ENCODE peak calls at places on chromosome 5, in eight cellular contexts. F is omental fat pad, L is Peyer's patch, U is left ventricle myocardium inferior, Y is HCT116, M is testis, V is osteoblast, Q is cardiac muscle cell. H is an unnamed sample.

GRCh38 chr5:60333103-60333502 is 366.9 kb downstream of the DEPDC1B start:
- DNase-seq in F (no peak), L (no peak), U (no peak), Y (no peak), M (no peak), V (no peak), Q (no peak), H (no peak)

GRCh38 chr5:1503301-1504243 is 20.2 kb downstream of the LPCAT1 start:
- DNase-seq in F (no peak), L (no peak), U (peak), Y (no peak), M (peak), V (no peak), Q (peak), H (no peak)

GRCh38 chr5:137822158-137822764 is 45.4 kb upstream of the MYOT start:
- DNase-seq in F (no peak), L (peak), U (no peak), Y (peak), M (peak), V (peak), Q (peak), H (peak)

GRCh38 chr5:102754499-102755424 is at the start of gene PAM:
- DNase-seq in F (peak), L (peak), U (peak), Y (no peak), M (peak), V (peak), Q (peak), H (peak)

GRCh38 chr5:177194278-177194677 is 60.7 kb downstream of the NSD1 start:
- DNase-seq in F (no peak), L (no peak), U (no peak), Y (peak), M (no peak), V (peak), Q (peak), H (no peak)

GRCh38 chr5:168843277-168843997 is 264.3 kb upstream of the PANK3 start:
- DNase-seq in F (no peak), L (no peak), U (no peak), Y (no peak), M (no peak), V (peak), Q (peak), H (no peak)

GRCh38 chr5:172407241-172407691 is 47.1 kb downstream of the SH3PXD2B start:
- DNase-seq in F (no peak), L (no peak), U (peak), Y (no peak), M (no peak), V (peak), Q (peak), H (no peak)

GRCh38 chr5:133291524-133291923 is 239.7 kb downstream of the HSPA4 start:
- DNase-seq in F (no peak), L (no peak), U (no peak), Y (no peak), M (no peak), V (no peak), Q (no peak), H (no peak)

GRCh38 chr5:138305797-138306196 is 25.8 kb downstream of the CDC25C start:
- DNase-seq in F (no peak), L (no peak), U (peak), Y (no peak), M (peak), V (no peak), Q (no peak), H (no peak)

GRCh38 chr5:4191024-4191423 is 595.4 kb downstream of the IRX1 start:
- DNase-seq in F (no peak), L (no peak), U (no peak), Y (no peak), M (no peak), V (no peak), Q (no peak), H (no peak)

GRCh38 chr5:78621269-78621871 is 27.2 kb downstream of the LHFPL2 start:
- DNase-seq in F (no peak), L (no peak), U (no peak), Y (no peak), M (no peak), V (no peak), Q (no peak), H (no peak)

GRCh38 chr5:137054335-137054734 is 444.8 kb downstream of the SPOCK1 start:
- DNase-seq in F (no peak), L (no peak), U (no peak), Y (no peak), M (no peak), V (no peak), Q (no peak), H (no peak)

GRCh38 chr5:170430871-170431437 is 41.8 kb upstream of the KCNMB1 start:
- DNase-seq in F (no peak), L (no peak), U (no peak), Y (no peak), M (no peak), V (no peak), Q (no peak), H (no peak)

GRCh38 chr5:87020099-87020934 is 247.4 kb upstream of the RASA1 start:
- DNase-seq in F (no peak), L (no peak), U (peak), Y (no peak), M (peak), V (peak), Q (peak), H (peak)

GRCh38 chr5:152113401-152113800 is 188.8 kb upstream of the GLRA1 start:
- DNase-seq in F (no peak), L (no peak), U (no peak), Y (peak), M (no peak), V (no peak), Q (no peak), H (no peak)

GRCh38 chr5:179763215-179763945 is 30.4 kb upstream of the LTC4S start:
- DNase-seq in F (no peak), L (no peak), U (peak), Y (peak), M (peak), V (peak), Q (peak), H (peak)

GRCh38 chr5:168987540-168988300 is 313.2 kb downstream of the SLIT3 start:
- DNase-seq in F (peak), L (peak), U (peak), Y (peak), M (peak), V (no peak), Q (peak), H (peak)

GRCh38 chr5:43320846-43321245 is 7.6 kb upstream of the HMGCS1 start:
- DNase-seq in F (no peak), L (no peak), U (no peak), Y (no peak), M (no peak), V (no peak), Q (no peak), H (no peak)

GRCh38 chr5:176609724-176610429 is at the start of gene GPRIN1:
- DNase-seq in F (no peak), L (peak), U (peak), Y (peak), M (peak), V (peak), Q (peak), H (peak)

GRCh38 chr5:111830333-111830732 is 73.3 kb upstream of the NREP start:
- DNase-seq in F (no peak), L (no peak), U (no peak), Y (peak), M (no peak), V (no peak), Q (peak), H (peak)

GRCh38 chr5:157855404-157855994 is 3.4 kb downstream of the CLINT1 start:
- DNase-seq in F (no peak), L (no peak), U (peak), Y (peak), M (peak), V (peak), Q (peak), H (peak)

GRCh38 chr5:129899454-129899853 is 4.8 kb upstream of the CHSY3 start:
- DNase-seq in F (no peak), L (no peak), U (no peak), Y (no peak), M (no peak), V (no peak), Q (peak), H (no peak)

GRCh38 chr5:124524552-124525232 is 221.7 kb downstream of the ZNF608 start:
- DNase-seq in F (no peak), L (no peak), U (no peak), Y (no peak), M (no peak), V (no peak), Q (no peak), H (no peak)

GRCh38 chr5:43571237-43571636 is 14.4 kb upstream of the PAIP1 start:
- DNase-seq in F (no peak), L (no peak), U (no peak), Y (no peak), M (peak), V (no peak), Q (peak), H (no peak)

GRCh38 chr5:7754997-7755596 is 95.8 kb downstream of the CFAP90 start:
- DNase-seq in F (no peak), L (peak), U (no peak), Y (peak), M (peak), V (no peak), Q (peak), H (peak)

GRCh38 chr5:44932922-44933585 is 124.3 kb downstream of the MRPS30 start:
- DNase-seq in F (no peak), L (no peak), U (no peak), Y (no peak), M (no peak), V (no peak), Q (no peak), H (no peak)

DNA sequence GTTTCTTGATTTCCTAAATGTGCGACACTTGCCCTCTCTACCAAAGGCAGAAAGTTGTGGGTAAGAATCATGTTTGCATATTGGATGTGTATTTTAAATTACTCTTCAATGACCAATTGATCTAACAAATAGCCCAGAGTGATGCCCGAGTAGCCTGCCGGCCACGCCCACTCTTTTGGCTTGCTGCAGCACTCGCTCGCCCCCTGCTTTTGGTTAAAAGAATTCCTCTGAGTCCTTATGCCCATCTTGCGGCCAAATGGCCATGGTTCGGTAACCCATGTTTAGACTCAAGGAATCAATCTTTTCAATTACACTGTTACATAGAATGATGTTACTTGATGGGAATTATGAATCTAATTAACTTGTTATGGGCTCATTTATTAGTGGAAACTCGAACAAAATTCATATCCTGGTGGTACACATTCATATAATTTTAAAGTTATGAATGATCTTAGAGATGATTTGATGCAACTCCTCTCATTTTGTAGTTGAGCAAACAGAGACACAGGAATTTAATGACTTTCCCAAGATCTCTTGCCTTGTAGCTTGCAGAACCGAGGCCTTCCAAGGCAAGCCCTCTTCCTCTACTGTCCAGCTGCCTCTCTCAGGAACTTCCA is 36.5 kb downstream of the PPIC start:
- DNase-seq in F (no peak), L (no peak), U (no peak), Y (peak), M (peak), V (no peak), Q (peak), H (peak)
- TF ChIP-seq CTCF in F (no peak), L (peak), U (peak), Y (peak), M (no peak), V (peak), Q (peak), H (peak)

GRCh38 chr5:118592234-118592633 is 396.1 kb downstream of the DTWD2 start:
- DNase-seq in F (no peak), L (no peak), U (no peak), Y (no peak), M (no peak), V (no peak), Q (no peak), H (no peak)

GRCh38 chr5:118597448-118597847 is 390.9 kb downstream of the DTWD2 start:
- DNase-seq in F (no peak), L (no peak), U (no peak), Y (no peak), M (no peak), V (no peak), Q (no peak), H (no peak)

GRCh38 chr5:118590806-118591205 is 397.5 kb downstream of the DTWD2 start:
- DNase-seq in F (no peak), L (no peak), U (no peak), Y (no peak), M (no peak), V (no peak), Q (no peak), H (no peak)

GRCh38 chr5:118596255-118596654 is 392.1 kb downstream of the DTWD2 start:
- DNase-seq in F (no peak), L (no peak), U (no peak), Y (no peak), M (no peak), V (no peak), Q (no peak), H (no peak)

DNA sequence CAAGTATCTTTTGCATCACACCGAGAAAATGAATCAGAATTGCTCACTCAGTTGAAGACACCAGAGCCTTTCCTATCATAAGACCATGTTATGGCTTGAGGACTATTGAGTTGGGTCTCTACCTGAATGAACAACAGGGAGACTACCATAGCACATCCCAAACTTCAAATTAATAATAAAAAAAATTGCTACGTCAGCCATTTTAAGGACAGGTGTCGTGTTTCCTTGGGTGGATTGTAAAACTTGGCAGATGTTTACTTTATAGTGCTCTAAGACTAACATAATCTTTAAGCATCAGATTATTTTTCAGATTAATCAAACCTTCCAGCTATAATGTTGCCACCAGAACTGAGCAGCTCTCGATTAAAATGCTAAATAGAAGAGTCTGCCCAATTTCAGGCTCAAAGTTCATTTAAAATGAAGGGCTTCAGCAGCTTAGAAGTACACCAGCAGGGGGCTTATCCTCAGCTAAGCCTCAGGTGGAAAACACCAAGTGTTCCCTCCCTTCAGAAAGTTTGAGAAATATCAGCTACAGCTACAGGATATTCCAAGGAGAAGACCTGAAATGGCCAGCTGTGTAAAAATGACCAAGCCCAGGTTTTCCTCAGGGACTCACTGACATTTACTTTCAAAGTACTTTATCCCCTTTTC is 395.5 kb downstream of the DTWD2 start:
- DNase-seq in F (no peak), L (no peak), U (no peak), Y (peak), M (no peak), V (no peak), Q (no peak), H (no peak)
- TF ChIP-seq CTCF in F (no peak), L (no peak), U (peak), Y (peak), M (no peak), V (peak), Q (no peak), H (no peak)

DNA sequence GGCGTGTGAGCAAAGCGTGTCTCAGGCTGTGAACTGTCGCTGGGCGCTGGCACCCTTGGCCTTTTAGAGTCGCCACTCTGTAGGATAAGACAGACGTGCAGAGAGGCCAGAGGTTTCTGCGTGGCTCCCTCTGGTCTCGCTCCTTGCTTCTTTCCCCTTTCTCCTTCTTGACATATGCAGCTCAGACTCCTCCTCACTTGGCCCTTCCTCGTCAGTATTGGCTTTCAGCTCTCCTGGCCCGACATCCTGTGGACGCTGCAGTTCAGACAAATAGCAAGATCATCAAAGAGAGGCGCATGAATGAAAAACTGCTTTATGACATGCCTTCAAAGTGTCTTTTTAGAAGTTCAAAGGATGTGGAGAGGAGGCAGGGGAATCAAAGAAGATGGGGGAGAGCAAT is 116.8 kb upstream of the SPRY4 start:
- DNase-seq in F (no peak), L (no peak), U (no peak), Y (peak), M (peak), V (no peak), Q (peak), H (no peak)
- TF ChIP-seq CTCF in F (no peak), L (no peak), U (peak), Y (no peak), M (no peak), V (no peak), Q (peak), H (no peak)

GRCh38 chr5:149665416-149666163 is 64.5 kb upstream of the PPARGC1B start:
- DNase-seq in F (no peak), L (no peak), U (no peak), Y (no peak), M (no peak), V (no peak), Q (no peak), H (no peak)

GRCh38 chr5:149667827-149668122 is 62.3 kb upstream of the PPARGC1B start:
- DNase-seq in F (no peak), L (no peak), U (no peak), Y (no peak), M (no peak), V (no peak), Q (no peak), H (no peak)

GRCh38 chr5:149664666-149665415 is 65.3 kb upstream of the PPARGC1B start:
- DNase-seq in F (no peak), L (no peak), U (no peak), Y (no peak), M (no peak), V (no peak), Q (no peak), H (no peak)

GRCh38 chr5:149666212-149666852 is 63.8 kb upstream of the PPARGC1B start:
- DNase-seq in F (no peak), L (no peak), U (no peak), Y (no peak), M (no peak), V (peak), Q (peak), H (no peak)

GRCh38 chr5:149667084-149667826 is 62.9 kb upstream of the PPARGC1B start:
- DNase-seq in F (no peak), L (no peak), U (no peak), Y (peak), M (peak), V (peak), Q (peak), H (peak)
- TF ChIP-seq CTCF in F (no peak), L (peak), U (peak), Y (peak), M (peak), V (peak), Q (peak), H (peak)

GRCh38 chr5:143155445-143155844 is 248.0 kb downstream of the NR3C1 start:
- DNase-seq in F (no peak), L (no peak), U (no peak), Y (no peak), M (no peak), V (no peak), Q (no peak), H (no peak)
- TF ChIP-seq CTCF in F (no peak), L (no peak), U (peak), Y (no peak), M (no peak), V (no peak), Q (no peak), H (no peak)

DNA sequence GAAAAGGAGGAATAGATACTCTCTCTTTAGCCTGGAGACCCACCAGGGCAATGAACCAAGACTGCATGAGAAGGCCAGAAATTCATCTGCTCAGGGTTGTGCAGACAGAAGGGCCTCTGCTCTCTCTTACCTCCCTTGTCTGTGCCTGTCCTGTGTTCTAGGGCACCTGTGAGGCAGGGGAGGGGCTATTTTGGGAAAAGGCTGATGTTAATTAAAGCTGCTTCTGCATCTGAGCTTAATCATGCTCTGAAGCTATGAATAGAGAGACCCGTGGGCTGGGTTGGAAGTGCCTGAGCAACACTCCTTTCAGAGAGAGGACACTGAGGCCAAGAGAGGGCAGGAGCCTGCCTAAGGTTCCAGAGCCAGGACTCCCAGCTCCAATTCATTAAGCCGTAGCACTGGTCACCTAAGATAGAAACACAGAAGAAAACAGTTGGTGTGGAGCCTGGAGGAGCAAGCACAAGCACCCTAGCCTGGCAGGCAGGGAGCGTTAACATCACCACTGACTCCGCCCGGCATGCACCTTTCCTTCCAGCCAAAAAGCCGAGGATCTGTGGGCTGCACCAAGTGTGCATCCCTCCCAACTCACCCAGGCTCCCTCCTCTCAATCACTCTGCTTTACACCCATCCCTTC is 31.4 kb upstream of the STING1 start:
- DNase-seq in F (no peak), L (no peak), U (no peak), Y (no peak), M (no peak), V (no peak), Q (no peak), H (no peak)
- TF ChIP-seq CTCF in F (no peak), L (no peak), U (peak), Y (no peak), M (no peak), V (no peak), Q (no peak), H (no peak)

GRCh38 chr5:94159144-94159543 is 417.7 kb upstream of the POU5F2 start:
- DNase-seq in F (no peak), L (no peak), U (no peak), Y (no peak), M (no peak), V (no peak), Q (no peak), H (no peak)
- TF ChIP-seq CTCF in F (no peak), L (no peak), U (no peak), Y (no peak), M (no peak), V (no peak), Q (no peak), H (no peak)

DNA sequence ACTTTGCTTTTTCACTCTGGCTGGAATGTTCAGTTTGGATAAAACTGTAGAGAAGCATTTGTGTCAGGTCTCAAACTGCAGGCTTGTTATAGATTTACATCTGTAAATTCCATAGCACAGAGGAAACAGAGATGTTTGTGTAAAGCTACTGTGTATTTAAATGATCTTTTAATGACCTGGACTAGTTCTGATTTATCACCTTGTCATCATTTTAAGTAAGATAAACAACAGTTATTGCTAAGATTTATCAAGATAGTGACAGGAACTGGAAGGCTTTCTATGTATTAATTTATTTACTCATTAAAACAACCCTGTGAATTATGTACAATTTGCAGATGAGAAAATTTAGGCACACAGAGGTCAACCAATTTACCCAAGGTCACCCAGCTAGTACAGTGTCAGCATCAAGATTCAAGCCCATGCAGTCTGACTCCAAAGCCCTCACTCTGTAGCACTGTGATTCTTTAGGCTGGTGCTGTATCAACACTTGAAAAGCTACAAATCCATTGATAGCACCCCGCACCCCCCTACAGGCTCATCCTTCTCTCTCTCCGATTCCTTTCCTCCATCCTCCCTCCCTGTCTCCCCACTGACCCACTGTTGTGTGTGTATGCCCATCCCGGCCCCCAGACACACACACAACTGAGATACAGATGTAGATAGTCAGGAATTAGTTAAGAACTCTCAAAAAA is 184.5 kb downstream of the FBN2 start:
- DNase-seq in F (no peak), L (no peak), U (no peak), Y (no peak), M (no peak), V (no peak), Q (no peak), H (no peak)
- TF ChIP-seq CTCF in F (no peak), L (no peak), U (no peak), Y (no peak), M (no peak), V (no peak), Q (no peak), H (no peak)

H was measured in Calu3.